ENCODE peak calls at places on chromosomes 7 and 10, in eight cellular contexts. U is activated CD4-positive, alpha-beta T cell treated with anti-CD3 and anti-CD28 coated beads for 24 hours; Y is stimulated activated CD8-positive, alpha-beta memory T cell treated with anti-CD3 and anti-CD28 coated beads, Interleukin-12 subunit alpha, Interleukin-12 subunit beta, amount 100 ng/mL, for 4 hours; F is Kasumi-1; G is choroid plexus epithelial cell; W is HEK293T; S is activated T-cell treated with anti-CD3 and anti-CD28 coated beads, Interleukin-2, amount 50 U/mL, for 24 hours; T is osteoblast. Q is an unnamed sample.
A peak's percentile ranks its signal among the peaks of the same experiment; 100 is the strongest.

GRCh38 chr7:156379242-156380070 is 261.1 kb upstream of the RNF32 start:
- DNase-seq in U (no peak), Y (no peak), F (no peak), G (no peak), W (no peak), S (no peak), T (no peak), Q (no peak)

GRCh38 chr7:64879097-64879730 is 23.9 kb upstream of the ZNF273 start:
- DNase-seq in U (no peak), Y (no peak), F (peak; percentile 59), G (no peak), W (no peak), S (no peak), T (peak; percentile 68), Q (no peak)

GRCh38 chr7:1720325-1720724 is 50.2 kb downstream of the ELFN1 start:
- DNase-seq in U (no peak), Y (no peak), F (no peak), G (no peak), W (no peak), S (no peak), T (no peak), Q (no peak)

GRCh38 chr7:40698214-40698920 is 563.6 kb downstream of the SUGCT start:
- DNase-seq in U (no peak), Y (no peak), F (no peak), G (no peak), W (no peak), S (no peak), T (peak; percentile 15), Q (peak; percentile 57)

GRCh38 chr10:112027881-112028280 is 155.7 kb downstream of the GPAM start:
- DNase-seq in U (no peak), Y (no peak), F (no peak), G (no peak), W (no peak), S (no peak), T (no peak), Q (no peak)

GRCh38 chr7:99004216-99004615 is 125.9 kb downstream of the TRRAP start:
- DNase-seq in U (no peak), Y (no peak), F (no peak), G (no peak), W (no peak), S (no peak), T (peak; percentile 92), Q (no peak)

GRCh38 chr7:27767374-27767773 is 27.4 kb downstream of the TAX1BP1 start:
- DNase-seq in U (no peak), Y (no peak), F (no peak), G (peak; percentile 53), W (no peak), S (no peak), T (no peak), Q (no peak)

GRCh38 chr10:125201108-125201524 is 40.8 kb upstream of the CTBP2 start:
- DNase-seq in U (no peak), Y (no peak), F (no peak), G (peak; percentile 61), W (no peak), S (no peak), T (no peak), Q (no peak)

GRCh38 chr10:83917519-83918506 is 221.5 kb upstream of the GHITM start:
- DNase-seq in U (no peak), Y (no peak), F (no peak), G (no peak), W (peak; percentile 41), S (no peak), T (peak; percentile 62), Q (no peak)

GRCh38 chr10:103069453-103070331 is 123.4 kb downstream of the NT5C2 start:
- DNase-seq in U (peak; percentile 57), Y (peak; percentile 13), F (peak; percentile 49), G (peak; percentile 74), W (peak; percentile 77), S (peak; percentile 77), T (peak; percentile 80), Q (peak; percentile 23)

GRCh38 chr10:69224862-69225657 is 4.9 kb downstream of the HKDC1 start:
- DNase-seq in U (no peak), Y (no peak), F (no peak), G (no peak), W (no peak), S (no peak), T (no peak), Q (no peak)

GRCh38 chr7:16740996-16741395 is 12.6 kb upstream of the TSPAN13 start:
- DNase-seq in U (no peak), Y (no peak), F (no peak), G (no peak), W (no peak), S (no peak), T (no peak), Q (no peak)

GRCh38 chr7:44104880-44105771 is 981 bp downstream of the AEBP1 start:
- DNase-seq in U (no peak), Y (no peak), F (no peak), G (peak; percentile 76), W (no peak), S (peak; percentile 58), T (peak; percentile 98), Q (no peak)

GRCh38 chr10:3111626-3112220 is 44.4 kb downstream of the PFKP start:
- DNase-seq in U (no peak), Y (no peak), F (no peak), G (peak; percentile 70), W (no peak), S (no peak), T (peak; percentile 59), Q (no peak)

GRCh38 chr10:70466951-70467350 is 11.6 kb upstream of the PALD1 start:
- DNase-seq in U (no peak), Y (no peak), F (no peak), G (no peak), W (no peak), S (no peak), T (no peak), Q (no peak)

GRCh38 chr7:43278088-43278644 is 165.7 kb downstream of the HECW1 start:
- DNase-seq in U (no peak), Y (no peak), F (no peak), G (no peak), W (no peak), S (no peak), T (no peak), Q (no peak)

GRCh38 chr7:43701502-43701859 is 27.8 kb downstream of the COA1 start:
- DNase-seq in U (no peak), Y (no peak), F (no peak), G (no peak), W (no peak), S (no peak), T (no peak), Q (no peak)

GRCh38 chr7:47940482-47941001 is 7.7 kb downstream of the PKD1L1 start:
- DNase-seq in U (no peak), Y (no peak), F (no peak), G (peak; percentile 80), W (no peak), S (no peak), T (peak; percentile 90), Q (no peak)

GRCh38 chr7:115662676-115663075 is 367.9 kb downstream of the TFEC start:
- DNase-seq in U (no peak), Y (no peak), F (no peak), G (no peak), W (no peak), S (no peak), T (peak; percentile 78), Q (no peak)

GRCh38 chr7:148747274-148747673 is 48.6 kb downstream of the CUL1 start:
- DNase-seq in U (no peak), Y (no peak), F (no peak), G (no peak), W (no peak), S (no peak), T (no peak), Q (no peak)

GRCh38 chr7:77290425-77290824 is 90.8 kb upstream of the FGL2 start:
- DNase-seq in U (no peak), Y (no peak), F (no peak), G (no peak), W (no peak), S (no peak), T (no peak), Q (no peak)

GRCh38 chr7:37093257-37093656 is 355.4 kb downstream of the ELMO1 start:
- DNase-seq in U (no peak), Y (no peak), F (no peak), G (no peak), W (no peak), S (no peak), T (no peak), Q (no peak)

GRCh38 chr10:7956508-7956907 is 98.0 kb upstream of the GATA3 start:
- DNase-seq in U (no peak), Y (no peak), F (peak; percentile 88), G (peak; percentile 84), W (no peak), S (no peak), T (peak; percentile 80), Q (no peak)

GRCh38 chr10:13658864-13659685 is 72.3 kb downstream of the PRPF18 start:
- DNase-seq in U (no peak), Y (no peak), F (no peak), G (peak; percentile 26), W (no peak), S (peak; percentile 54), T (no peak), Q (no peak)

GRCh38 chr7:150793569-150794238 is 6.5 kb downstream of the TMEM176B start:
- DNase-seq in U (no peak), Y (no peak), F (no peak), G (no peak), W (no peak), S (no peak), T (no peak), Q (no peak)

GRCh38 chr7:159118623-159119022 is 26.0 kb downstream of the VIPR2 start:
- DNase-seq in U (no peak), Y (no peak), F (no peak), G (no peak), W (no peak), S (no peak), T (no peak), Q (no peak)

GRCh38 chr10:110802551-110803238 is 69.0 kb upstream of the PDCD4 start:
- DNase-seq in U (no peak), Y (no peak), F (peak; percentile 31), G (peak; percentile 95), W (peak; percentile 64), S (no peak), T (no peak), Q (no peak)

GRCh38 chr7:47794016-47794415 is 154.2 kb downstream of the PKD1L1 start:
- DNase-seq in U (no peak), Y (no peak), F (no peak), G (no peak), W (no peak), S (no peak), T (no peak), Q (no peak)

GRCh38 chr7:89042963-89043362 is 247.4 kb upstream of the TEX47 start:
- DNase-seq in U (no peak), Y (no peak), F (no peak), G (no peak), W (no peak), S (no peak), T (no peak), Q (no peak)

GRCh38 chr7:66304536-66304935 is 99.4 kb downstream of the TPST1 start:
- DNase-seq in U (no peak), Y (no peak), F (no peak), G (no peak), W (no peak), S (no peak), T (no peak), Q (no peak)

GRCh38 chr10:58820862-58821559 is 308.3 kb downstream of the BICC1 start:
- DNase-seq in U (no peak), Y (no peak), F (no peak), G (peak; percentile 64), W (no peak), S (no peak), T (no peak), Q (no peak)

GRCh38 chr10:92242380-92242779 is 48.5 kb downstream of the CPEB3 start:
- DNase-seq in U (no peak), Y (no peak), F (no peak), G (no peak), W (no peak), S (no peak), T (no peak), Q (no peak)

GRCh38 chr7:90412458-90413184 is 9.4 kb downstream of the CLDN12 start:
- DNase-seq in U (peak; percentile 5), Y (no peak), F (no peak), G (peak; percentile 29), W (peak; percentile 14), S (no peak), T (no peak), Q (no peak)

GRCh38 chr10:97731346-97732051 is 5.4 kb upstream of the ZFYVE27 start:
- DNase-seq in U (peak; percentile 28), Y (no peak), F (peak; percentile 94), G (peak; percentile 84), W (peak; percentile 76), S (peak; percentile 45), T (peak; percentile 90), Q (peak; percentile 16)